ENCODE peak calls at places on chromosomes 7 and 10, in six cellular contexts. One of them, this sample, is unnamed.

GRCh38 chr7:2710901-2711551 is 23.0 kb downstream of the AMZ1 start:
- DNase-seq in K562: no peak
- DNase-seq in suprapubic skin: no peak
- DNase-seq in sigmoid colon: no peak
- DNase-seq in A549: no peak
- DNase-seq in tibial nerve: no peak
- DNase-seq in this sample: no peak

GRCh38 chr10:5651086-5651764 is 15.2 kb downstream of the ASB13 start:
- DNase-seq in suprapubic skin: no peak
- DNase-seq in sigmoid colon: no peak
- DNase-seq in tibial nerve: no peak
- DNase-seq in K562: no peak
- DNase-seq in A549: no peak
- DNase-seq in this sample: peak

GRCh38 chr7:80463272-80463920 is 48.5 kb downstream of the GNAT3 start:
- DNase-seq in sigmoid colon: no peak
- DNase-seq in A549: peak
- DNase-seq in suprapubic skin: no peak
- DNase-seq in tibial nerve: no peak
- DNase-seq in K562: no peak
- DNase-seq in this sample: no peak

GRCh38 chr7:2116903-2117680 is 115.7 kb downstream of the MAD1L1 start:
- DNase-seq in suprapubic skin: no peak
- DNase-seq in A549: no peak
- DNase-seq in sigmoid colon: peak
- DNase-seq in tibial nerve: no peak
- DNase-seq in K562: no peak
- DNase-seq in this sample: peak

GRCh38 chr10:47269294-47269693 is 30.7 kb upstream of the GDF10 start:
- DNase-seq in tibial nerve: no peak
- DNase-seq in sigmoid colon: no peak
- DNase-seq in A549: no peak
- DNase-seq in K562: no peak
- DNase-seq in suprapubic skin: no peak
- DNase-seq in this sample: no peak

GRCh38 chr7:26627221-26627620 is 237.2 kb downstream of the SKAP2 start:
- DNase-seq in suprapubic skin: no peak
- DNase-seq in tibial nerve: no peak
- DNase-seq in A549: no peak
- DNase-seq in sigmoid colon: no peak
- DNase-seq in K562: no peak
- DNase-seq in this sample: no peak

GRCh38 chr7:129829677-129830631 is 122.8 kb downstream of the UBE2H start:
- DNase-seq in suprapubic skin: peak
- DNase-seq in K562: peak
- DNase-seq in tibial nerve: no peak
- DNase-seq in sigmoid colon: peak
- DNase-seq in A549: peak
- DNase-seq in this sample: peak

GRCh38 chr7:5692845-5693278 is 88.6 kb downstream of the RNF216 start:
- DNase-seq in A549: peak
- DNase-seq in sigmoid colon: no peak
- DNase-seq in suprapubic skin: no peak
- DNase-seq in tibial nerve: no peak
- DNase-seq in K562: no peak
- DNase-seq in this sample: no peak

GRCh38 chr10:131584286-131584685 is 272.8 kb upstream of the TCERG1L start:
- DNase-seq in suprapubic skin: no peak
- DNase-seq in A549: no peak
- DNase-seq in K562: no peak
- DNase-seq in sigmoid colon: no peak
- DNase-seq in tibial nerve: no peak
- DNase-seq in this sample: no peak

GRCh38 chr10:35640474-35640873 is 1.6 kb downstream of the FZD8 start:
- DNase-seq in suprapubic skin: peak
- DNase-seq in tibial nerve: peak
- DNase-seq in sigmoid colon: peak
- DNase-seq in A549: peak
- DNase-seq in K562: peak
- DNase-seq in this sample: peak

GRCh38 chr7:140923358-140924006 is 1.2 kb downstream of the BRAF start:
- DNase-seq in sigmoid colon: no peak
- DNase-seq in tibial nerve: no peak
- DNase-seq in A549: peak
- DNase-seq in K562: peak
- DNase-seq in suprapubic skin: no peak
- DNase-seq in this sample: peak

GRCh38 chr10:30189254-30189583 is 129.8 kb upstream of the JCAD start:
- DNase-seq in tibial nerve: no peak
- DNase-seq in sigmoid colon: no peak
- DNase-seq in suprapubic skin: no peak
- DNase-seq in K562: no peak
- DNase-seq in A549: no peak
- DNase-seq in this sample: no peak

DNA sequence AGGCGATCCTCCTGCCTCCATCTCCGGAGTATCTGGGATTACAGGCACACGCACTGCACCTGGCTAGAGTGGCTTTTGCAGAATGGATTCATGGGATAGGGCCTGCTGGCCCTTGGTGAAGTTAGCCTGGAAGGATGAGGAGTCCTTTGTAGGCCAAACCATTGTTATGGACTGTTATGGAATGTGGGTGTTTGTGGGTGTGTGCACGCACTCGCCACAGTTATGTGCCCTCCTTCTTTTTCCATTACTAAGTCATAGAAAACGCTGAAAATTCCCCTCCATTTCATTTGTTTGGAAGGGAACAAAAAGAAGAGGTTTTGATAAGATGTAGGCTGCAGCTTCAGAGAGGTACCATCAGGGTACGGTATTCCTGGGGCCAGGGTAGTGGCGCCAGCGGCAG is 15.0 kb downstream of the ZNF862 start:
- DNase-seq in A549: no peak
- DNase-seq in tibial nerve: no peak
- DNase-seq in suprapubic skin: no peak
- DNase-seq in K562: no peak
- DNase-seq in sigmoid colon: no peak
- DNase-seq in this sample: no peak
- TF ChIP-seq EP300 in A549: no peak
- TF ChIP-seq EP300 in tibial nerve: no peak
- TF ChIP-seq EP300 in suprapubic skin: no peak
- TF ChIP-seq EP300 in K562: no peak
- TF ChIP-seq EP300 in sigmoid colon: no peak
- TF ChIP-seq EP300 in this sample: no peak

DNA sequence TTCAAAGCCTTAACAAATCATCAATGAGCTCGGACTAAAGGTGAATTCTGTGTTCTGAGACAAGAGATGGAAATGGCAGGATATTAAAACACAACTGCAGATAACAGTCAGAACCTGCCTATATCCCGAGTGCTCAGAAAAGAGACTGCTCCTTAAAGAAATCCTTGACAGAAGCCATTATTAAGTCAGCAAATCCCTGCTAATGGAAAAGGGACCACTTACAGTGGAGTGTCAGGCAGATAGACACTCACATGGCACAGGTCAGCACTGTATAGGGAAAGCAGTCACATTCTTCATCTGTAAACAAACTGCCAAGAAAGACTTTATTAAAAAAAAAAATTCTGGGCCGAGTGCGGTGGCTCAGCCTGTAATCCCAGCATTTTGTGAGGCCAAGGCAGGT is 147.5 kb upstream of the LRRTM3 start:
- DNase-seq in K562: no peak
- DNase-seq in sigmoid colon: no peak
- DNase-seq in tibial nerve: no peak
- DNase-seq in A549: no peak
- DNase-seq in suprapubic skin: no peak
- DNase-seq in this sample: no peak
- TF ChIP-seq EP300 in K562: no peak
- TF ChIP-seq EP300 in sigmoid colon: no peak
- TF ChIP-seq EP300 in tibial nerve: no peak
- TF ChIP-seq EP300 in A549: no peak
- TF ChIP-seq EP300 in suprapubic skin: no peak
- TF ChIP-seq EP300 in this sample: no peak

GRCh38 chr7:32239764-32240163 is 169.6 kb upstream of the PDE1C start:
- DNase-seq in suprapubic skin: no peak
- DNase-seq in tibial nerve: no peak
- DNase-seq in A549: no peak
- DNase-seq in K562: no peak
- DNase-seq in sigmoid colon: no peak
- DNase-seq in this sample: no peak
- TF ChIP-seq EP300 in suprapubic skin: no peak
- TF ChIP-seq EP300 in tibial nerve: no peak
- TF ChIP-seq EP300 in A549: no peak
- TF ChIP-seq EP300 in K562: no peak
- TF ChIP-seq EP300 in sigmoid colon: no peak
- TF ChIP-seq EP300 in this sample: no peak

GRCh38 chr7:30256459-30256858 is 27.9 kb upstream of the ZNRF2 start:
- DNase-seq in sigmoid colon: no peak
- DNase-seq in suprapubic skin: no peak
- DNase-seq in A549: no peak
- DNase-seq in tibial nerve: no peak
- DNase-seq in K562: no peak
- DNase-seq in this sample: no peak

GRCh38 chr7:30254717-30255095 is 29.7 kb upstream of the ZNRF2 start:
- DNase-seq in tibial nerve: no peak
- DNase-seq in sigmoid colon: no peak
- DNase-seq in K562: no peak
- DNase-seq in A549: no peak
- DNase-seq in suprapubic skin: no peak
- DNase-seq in this sample: no peak

GRCh38 chr7:30254248-30254647 is 30.1 kb upstream of the ZNRF2 start:
- DNase-seq in suprapubic skin: no peak
- DNase-seq in sigmoid colon: no peak
- DNase-seq in tibial nerve: no peak
- DNase-seq in K562: no peak
- DNase-seq in A549: no peak
- DNase-seq in this sample: no peak

GRCh38 chr7:30253796-30254165 is 30.6 kb upstream of the ZNRF2 start:
- DNase-seq in A549: no peak
- DNase-seq in tibial nerve: no peak
- DNase-seq in sigmoid colon: no peak
- DNase-seq in K562: no peak
- DNase-seq in suprapubic skin: no peak
- DNase-seq in this sample: no peak

GRCh38 chr7:30255096-30255769 is 29.2 kb upstream of the ZNRF2 start:
- DNase-seq in K562: no peak
- DNase-seq in suprapubic skin: no peak
- DNase-seq in sigmoid colon: no peak
- DNase-seq in A549: no peak
- DNase-seq in tibial nerve: no peak
- DNase-seq in this sample: no peak
- TF ChIP-seq EP300 in K562: no peak
- TF ChIP-seq EP300 in suprapubic skin: no peak
- TF ChIP-seq EP300 in sigmoid colon: no peak
- TF ChIP-seq EP300 in A549: no peak
- TF ChIP-seq EP300 in tibial nerve: no peak
- TF ChIP-seq EP300 in this sample: no peak

GRCh38 chr10:71691405-71691804 is 28.2 kb downstream of the C10orf105 start:
- DNase-seq in K562: no peak
- DNase-seq in A549: no peak
- DNase-seq in sigmoid colon: no peak
- DNase-seq in suprapubic skin: no peak
- DNase-seq in tibial nerve: no peak
- DNase-seq in this sample: no peak
- TF ChIP-seq EP300 in K562: no peak
- TF ChIP-seq EP300 in A549: no peak
- TF ChIP-seq EP300 in sigmoid colon: no peak
- TF ChIP-seq EP300 in suprapubic skin: no peak
- TF ChIP-seq EP300 in tibial nerve: no peak
- TF ChIP-seq EP300 in this sample: no peak

DNA sequence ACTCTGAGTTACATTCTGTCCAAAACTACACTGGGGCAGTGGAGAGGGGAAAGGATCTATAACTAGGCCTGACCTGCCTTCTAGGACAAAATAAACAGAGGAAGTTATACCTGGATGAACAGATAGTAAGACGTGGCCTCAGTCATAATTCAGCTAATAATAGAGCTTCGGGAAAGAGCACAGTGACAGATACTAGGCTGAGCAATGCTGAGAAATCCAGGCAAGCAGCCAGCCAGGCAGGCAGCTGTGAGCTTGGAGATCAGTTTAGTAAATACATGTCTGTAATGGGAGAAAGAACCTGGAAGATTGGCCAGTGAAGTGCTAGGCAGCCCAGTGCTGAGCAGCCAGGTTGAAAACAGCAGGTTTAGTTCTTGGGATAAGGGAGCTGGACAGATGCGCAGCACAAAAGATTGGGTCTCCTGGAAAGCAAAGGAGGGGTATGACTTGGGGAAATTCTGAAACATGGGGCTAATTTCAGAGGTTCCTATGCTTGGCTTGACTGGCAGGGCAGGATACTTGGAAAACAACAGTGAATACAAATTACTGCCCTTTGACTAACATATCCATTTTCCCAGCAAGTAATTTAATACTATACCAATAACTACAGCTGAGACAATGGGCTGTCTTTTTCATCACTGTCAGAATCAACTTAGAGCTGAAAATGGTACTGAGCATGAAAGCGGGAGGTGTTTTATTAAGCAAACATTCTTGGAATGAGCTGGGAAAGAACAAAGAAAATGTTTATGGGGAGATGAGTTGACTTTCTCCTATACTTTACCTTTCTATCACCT is 140.8 kb downstream of the DGKB start:
- DNase-seq in K562: no peak
- DNase-seq in suprapubic skin: no peak
- DNase-seq in tibial nerve: no peak
- DNase-seq in sigmoid colon: peak
- DNase-seq in A549: no peak
- DNase-seq in this sample: no peak
- TF ChIP-seq EP300 in K562: no peak
- TF ChIP-seq EP300 in suprapubic skin: no peak
- TF ChIP-seq EP300 in tibial nerve: no peak
- TF ChIP-seq EP300 in sigmoid colon: peak
- TF ChIP-seq EP300 in A549: no peak
- TF ChIP-seq EP300 in this sample: no peak

GRCh38 chr7:137591444-137591843 is 247.9 kb upstream of the PTN start:
- DNase-seq in A549: peak
- DNase-seq in tibial nerve: no peak
- DNase-seq in K562: no peak
- DNase-seq in sigmoid colon: no peak
- DNase-seq in suprapubic skin: no peak
- DNase-seq in this sample: no peak
- TF ChIP-seq EP300 in A549: no peak
- TF ChIP-seq EP300 in tibial nerve: no peak
- TF ChIP-seq EP300 in K562: no peak
- TF ChIP-seq EP300 in sigmoid colon: no peak
- TF ChIP-seq EP300 in suprapubic skin: no peak
- TF ChIP-seq EP300 in this sample: no peak

GRCh38 chr10:79067241-79068202 is 1.2 kb upstream of the ZMIZ1 start:
- DNase-seq in tibial nerve: peak
- DNase-seq in A549: peak
- DNase-seq in K562: peak
- DNase-seq in suprapubic skin: peak
- DNase-seq in sigmoid colon: peak
- DNase-seq in this sample: peak
- TF ChIP-seq EP300 in tibial nerve: no peak
- TF ChIP-seq EP300 in A549: no peak
- TF ChIP-seq EP300 in K562: peak
- TF ChIP-seq EP300 in suprapubic skin: no peak
- TF ChIP-seq EP300 in sigmoid colon: peak
- TF ChIP-seq EP300 in this sample: no peak

This sample was measured in ovary.